ENCODE peak calls at places on chromosomes 5 and 9, in four cellular contexts. O, C, H and W are unnamed samples.

GRCh38 chr5:83628360-83628759 is 92.3 kb downstream of the HAPLN1 start:
- DNase-seq in C (no peak), O (no peak), H (no peak), W (no peak)

GRCh38 chr5:147617191-147617606 is 107.3 kb upstream of the DPYSL3 start:
- DNase-seq in H (no peak), C (no peak), O (no peak), W (no peak)

GRCh38 chr5:891117-891836 is 1.3 kb downstream of the BRD9 start:
- DNase-seq in C (no peak), O (no peak), H (no peak), W (no peak)

GRCh38 chr5:170655476-170655875 is 128.0 kb upstream of the GABRP start:
- DNase-seq in O (no peak), H (no peak), C (no peak), W (no peak)

GRCh38 chr9:137314561-137315560 is 12.8 kb upstream of the NRARP start:
- DNase-seq in C (peak), O (no peak), H (peak), W (peak)

GRCh38 chr5:74540582-74540981 is 99.9 kb downstream of the ENC1 start:
- DNase-seq in H (no peak), C (no peak), O (no peak), W (no peak)

GRCh38 chr5:158797498-158797845 is 302.2 kb downstream of the EBF1 start:
- DNase-seq in O (no peak), H (peak), C (no peak), W (no peak)

GRCh38 chr5:155260798-155261197 is 247.2 kb downstream of the KIF4B start:
- DNase-seq in H (no peak), C (no peak), O (no peak), W (no peak)

GRCh38 chr5:151125421-151125820 is 32.2 kb downstream of the ANXA6 start:
- DNase-seq in H (no peak), O (no peak), C (no peak), W (no peak)

GRCh38 chr9:97794666-97795065 is 58.4 kb upstream of the FOXE1 start:
- DNase-seq in C (no peak), O (no peak), H (no peak), W (no peak)

GRCh38 chr5:69202497-69202896 is 13.1 kb downstream of the CENPH start:
- DNase-seq in O (no peak), C (no peak), H (no peak), W (no peak)

GRCh38 chr5:122195784-122196394 is 66.5 kb downstream of the ZNF474 start:
- DNase-seq in H (no peak), C (no peak), O (no peak), W (no peak)

GRCh38 chr9:21997480-21997879 is 2.9 kb downstream of the CDKN2B-AS1 start:
- DNase-seq in H (no peak), C (no peak), O (no peak), W (no peak)

GRCh38 chr5:80961376-80962281 is 1.5 kb downstream of the RASGRF2 start:
- DNase-seq in H (no peak), C (no peak), O (no peak), W (no peak)

GRCh38 chr9:96875460-96876142 is 21.3 kb upstream of the ZNF782 start:
- DNase-seq in O (peak), H (peak), C (peak), W (no peak)

GRCh38 chr5:112491257-112491656 is 72.2 kb upstream of the EPB41L4A start:
- DNase-seq in H (no peak), O (no peak), C (no peak), W (no peak)

GRCh38 chr5:66551338-66551737 is 44.9 kb upstream of the MAST4 start:
- DNase-seq in H (no peak), C (no peak), O (no peak), W (no peak)

GRCh38 chr9:109705515-109705914 is 74.5 kb upstream of the PALM2AKAP2 start:
- DNase-seq in C (no peak), H (no peak), O (no peak), W (no peak)

GRCh38 chr9:123584202-123585176 is 228.5 kb downstream of the CRB2 start:
- DNase-seq in C (no peak), H (no peak), O (no peak), W (no peak)

GRCh38 chr5:3220201-3220600 is 375.4 kb upstream of the IRX1 start:
- DNase-seq in H (peak), O (peak), C (no peak), W (peak)

GRCh38 chr5:175059687-175060194 is 335.4 kb downstream of the MSX2 start:
- DNase-seq in O (no peak), H (peak), C (peak), W (no peak)

GRCh38 chr5:59236448-59236847 is 653.6 kb downstream of the RAB3C start:
- DNase-seq in O (no peak), C (no peak), H (peak), W (no peak)

GRCh38 chr9:92191801-92192200 is 76.6 kb upstream of the SPTLC1 start:
- DNase-seq in H (no peak), O (no peak), C (no peak), W (no peak)

GRCh38 chr5:122332589-122333555 is 20.8 kb downstream of the SNCAIP start:
- DNase-seq in H (no peak), C (no peak), O (no peak), W (no peak)

GRCh38 chr5:127298623-127299022 is 8.0 kb downstream of the MEGF10 start:
- DNase-seq in C (no peak), H (no peak), O (no peak), W (no peak)

GRCh38 chr5:73443725-73444498 is 4.7 kb downstream of the FOXD1 start:
- DNase-seq in O (no peak), C (no peak), H (no peak), W (no peak)

GRCh38 chr9:129823163-129823933 is 588 bp downstream of the TOR1A start:
- DNase-seq in H (no peak), C (peak), O (no peak), W (no peak)

GRCh38 chr9:8611153-8611552 is 811.6 kb upstream of the DMAC1 start:
- DNase-seq in O (no peak), H (no peak), C (no peak), W (no peak)

GRCh38 chr5:131794596-131794995 is 2.2 kb downstream of the FNIP1 start:
- DNase-seq in C (no peak), O (no peak), H (no peak), W (no peak)
- TF ChIP-seq POLR2A in C (no peak), O (no peak), H (no peak), W (no peak)

DNA sequence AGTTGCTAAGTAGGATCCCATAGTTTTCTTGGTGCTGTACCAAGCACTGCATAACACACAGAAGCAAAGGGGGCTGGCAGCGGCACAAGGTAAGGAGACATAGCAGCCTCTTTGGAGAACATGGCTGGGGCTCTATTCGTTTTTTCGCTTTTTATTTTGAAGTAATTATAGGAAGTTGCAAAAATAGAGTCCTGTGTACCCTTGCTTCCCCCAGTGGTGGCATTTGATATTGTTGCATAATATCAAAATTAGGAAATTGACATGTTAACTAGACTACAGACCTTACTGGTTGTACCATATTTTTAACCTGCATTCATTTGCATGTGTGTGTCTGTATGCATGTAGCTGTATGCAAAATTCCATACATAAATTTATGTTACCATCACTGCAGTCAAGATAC is 6.6 kb upstream of the UBQLN1 start:
- DNase-seq in H (no peak), O (no peak), C (no peak), W (no peak)
- TF ChIP-seq CTCF in H (peak), O (peak), C (peak), W (no peak)

GRCh38 chr5:91381134-91381773 is 1.9 kb downstream of the ARRDC3 start:
- DNase-seq in C (no peak), O (no peak), H (no peak), W (no peak)
- TF ChIP-seq POLR2A in C (peak), O (no peak), H (peak), W (no peak)

GRCh38 chr5:55908804-55909203 is 57.6 kb downstream of the IL31RA start:
- DNase-seq in O (no peak), H (no peak), C (no peak), W (no peak)

GRCh38 chr5:55913396-55914140 is 62.4 kb downstream of the IL31RA start:
- DNase-seq in C (no peak), H (no peak), O (no peak), W (no peak)

GRCh38 chr5:55914971-55915370 is 63.8 kb downstream of the IL31RA start:
- DNase-seq in H (no peak), C (no peak), O (no peak), W (no peak)

GRCh38 chr5:55914141-55914413 is 62.9 kb downstream of the IL31RA start:
- DNase-seq in H (no peak), O (no peak), C (no peak), W (no peak)

DNA sequence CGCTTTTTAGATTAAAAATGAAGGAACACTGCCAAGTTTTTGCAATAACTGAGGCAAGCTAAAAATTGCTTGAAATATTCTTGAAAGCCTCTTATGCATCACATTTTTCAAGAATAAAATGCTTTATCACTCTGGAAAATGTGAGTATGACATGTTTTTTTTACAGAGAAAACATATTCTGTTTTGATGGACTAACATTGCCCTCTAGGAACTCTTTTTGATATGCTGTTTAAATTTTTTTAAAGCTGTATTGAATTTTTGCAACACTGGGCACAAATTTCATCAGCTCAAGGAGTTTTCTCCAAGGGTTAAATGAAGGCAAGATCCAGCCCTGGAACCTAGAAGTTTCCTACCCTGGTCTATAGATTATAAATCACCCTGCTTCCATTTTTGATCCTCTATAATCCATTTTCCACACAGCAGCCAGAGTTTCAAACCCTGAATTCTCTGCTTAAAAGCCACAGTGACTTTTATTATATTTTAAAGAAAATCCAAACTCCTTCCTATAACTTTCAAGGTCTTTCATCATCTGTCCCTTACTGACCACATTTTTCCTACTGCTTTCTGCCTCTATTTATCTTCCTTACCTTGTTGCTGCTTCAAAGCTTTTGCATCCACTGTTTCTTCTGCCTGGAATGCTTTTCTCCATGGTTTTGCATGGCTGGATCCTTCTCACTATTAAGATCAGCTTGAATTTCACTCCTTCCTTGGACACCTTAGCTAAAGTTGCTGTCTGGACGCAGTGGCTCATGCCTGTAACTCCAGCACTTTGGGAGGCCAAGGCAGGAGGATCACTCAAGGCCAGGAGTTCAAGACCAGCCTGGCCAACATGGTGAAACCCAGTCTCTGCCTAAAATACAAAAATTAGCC is 60.9 kb downstream of the IL31RA start:
- DNase-seq in H (no peak), O (no peak), C (no peak), W (no peak)
- TF ChIP-seq CTCF in H (no peak), O (no peak), C (no peak), W (no peak)